ENCODE peak calls at places on chromosomes 7 and 10, in seven cellular contexts. N, U, B, L, V, I and D are unnamed samples.

GRCh38 chr7:20229652-20230500 is 12.7 kb upstream of the MACC1 start:
- DNase-seq in N (peak), U (no peak), B (no peak), L (no peak), V (no peak), I (no peak), D (no peak)

GRCh38 chr10:127563718-127564553 is 14.8 kb downstream of the NPS start:
- DNase-seq in N (no peak), U (peak), B (peak), L (no peak), V (no peak), I (no peak), D (no peak)

GRCh38 chr10:17210361-17210760 is 8.9 kb upstream of the TRDMT1 start:
- DNase-seq in N (peak), U (no peak), B (no peak), L (no peak), V (no peak), I (no peak), D (no peak)

GRCh38 chr7:47534322-47535032 is 47.4 kb downstream of the TNS3 start:
- DNase-seq in N (peak), U (no peak), B (no peak), L (no peak), V (peak), I (no peak), D (no peak)

GRCh38 chr7:116354546-116355422 is 144.4 kb downstream of the TES start:
- DNase-seq in N (peak), U (peak), B (no peak), L (peak), V (peak), I (peak), D (no peak)

GRCh38 chr7:3194501-3195141 is 106.4 kb upstream of the SDK1 start:
- DNase-seq in N (peak), U (peak), B (no peak), L (no peak), V (no peak), I (peak), D (no peak)

GRCh38 chr7:39621261-39621660 is 2.1 kb upstream of the RALA start:
- DNase-seq in N (peak), U (no peak), B (no peak), L (no peak), V (no peak), I (peak), D (no peak)

GRCh38 chr10:12348870-12349627 is at the start of gene CAMK1D:
- DNase-seq in N (peak), U (peak), B (peak), L (peak), V (no peak), I (peak), D (peak)

GRCh38 chr10:24893127-24893526 is 59.3 kb downstream of the PRTFDC1 start:
- DNase-seq in N (peak), U (no peak), B (no peak), L (no peak), V (no peak), I (no peak), D (no peak)

GRCh38 chr10:7945469-7946187 is 108.9 kb upstream of the GATA3 start:
- DNase-seq in N (peak), U (no peak), B (no peak), L (no peak), V (no peak), I (no peak), D (no peak)

GRCh38 chr10:90587081-90587491 is 270.8 kb downstream of the HTR7 start:
- DNase-seq in N (peak), U (no peak), B (no peak), L (no peak), V (no peak), I (peak), D (no peak)

GRCh38 chr7:131629203-131629871 is 72.9 kb upstream of the PODXL start:
- DNase-seq in N (peak), U (no peak), B (no peak), L (peak), V (no peak), I (peak), D (no peak)

GRCh38 chr7:121774563-121774962 is 98.4 kb upstream of the PTPRZ1 start:
- DNase-seq in N (no peak), U (no peak), B (no peak), L (no peak), V (no peak), I (no peak), D (no peak)

GRCh38 chr10:13201132-13201531 is 33.0 kb downstream of the UCMA start:
- DNase-seq in N (peak), U (no peak), B (no peak), L (no peak), V (no peak), I (no peak), D (no peak)

GRCh38 chr7:50706469-50706937 is 76.2 kb downstream of the GRB10 start:
- DNase-seq in N (peak), U (no peak), B (no peak), L (no peak), V (no peak), I (no peak), D (no peak)

GRCh38 chr7:116180302-116180701 is 30.0 kb upstream of the TES start:
- DNase-seq in N (peak), U (no peak), B (peak), L (peak), V (peak), I (no peak), D (no peak)

GRCh38 chr7:29919790-29920189 is 69.8 kb downstream of the SCRN1 start:
- DNase-seq in N (no peak), U (no peak), B (no peak), L (no peak), V (no peak), I (no peak), D (no peak)

GRCh38 chr7:110544199-110544598 is 546.7 kb upstream of the LRRN3 start:
- DNase-seq in N (peak), U (no peak), B (no peak), L (no peak), V (no peak), I (no peak), D (no peak)

GRCh38 chr7:52260046-52260665 is 775.3 kb upstream of the POM121L12 start:
- DNase-seq in N (no peak), U (no peak), B (no peak), L (no peak), V (no peak), I (no peak), D (no peak)

GRCh38 chr7:159061674-159062212 is 82.9 kb downstream of the VIPR2 start:
- DNase-seq in N (no peak), U (peak), B (no peak), L (no peak), V (no peak), I (no peak), D (no peak)

GRCh38 chr10:100043344-100043743 is 33.6 kb upstream of the DNMBP start:
- DNase-seq in N (no peak), U (no peak), B (no peak), L (no peak), V (no peak), I (no peak), D (no peak)

GRCh38 chr7:17062433-17063383 is 180.9 kb upstream of the AGR3 start:
- DNase-seq in N (no peak), U (no peak), B (no peak), L (no peak), V (no peak), I (no peak), D (no peak)

GRCh38 chr10:110260746-110261477 is 43.8 kb downstream of the SMNDC1 start:
- DNase-seq in N (peak), U (no peak), B (no peak), L (no peak), V (no peak), I (peak), D (no peak)

GRCh38 chr10:94738588-94738987 is 23.9 kb upstream of the CYP2C19 start:
- DNase-seq in N (no peak), U (no peak), B (no peak), L (no peak), V (no peak), I (no peak), D (no peak)

GRCh38 chr7:28355553-28356319 is 56.6 kb upstream of the CREB5 start:
- DNase-seq in N (peak), U (no peak), B (no peak), L (no peak), V (no peak), I (no peak), D (no peak)

GRCh38 chr7:95867309-95867708 is 95.0 kb downstream of the DYNC1I1 start:
- DNase-seq in N (no peak), U (no peak), B (no peak), L (no peak), V (no peak), I (no peak), D (no peak)

GRCh38 chr7:233456-234035 is 41.2 kb downstream of the FAM20C start:
- DNase-seq in N (no peak), U (no peak), B (no peak), L (peak), V (no peak), I (no peak), D (no peak)

GRCh38 chr7:145183069-145183468 is 347.2 kb upstream of the TPK1 start:
- DNase-seq in N (no peak), U (no peak), B (no peak), L (no peak), V (no peak), I (no peak), D (no peak)

GRCh38 chr10:18151491-18151890 is 11.3 kb downstream of the CACNB2 start:
- DNase-seq in N (no peak), U (no peak), B (no peak), L (no peak), V (no peak), I (no peak), D (no peak)

GRCh38 chr7:24905996-24906770 is 73.8 kb downstream of the OSBPL3 start:
- DNase-seq in N (peak), U (no peak), B (no peak), L (no peak), V (no peak), I (no peak), D (no peak)

GRCh38 chr10:97762056-97762455 is 9.7 kb downstream of the SFRP5 start:
- DNase-seq in N (no peak), U (peak), B (no peak), L (no peak), V (no peak), I (no peak), D (no peak)

GRCh38 chr10:97760461-97761257 is 11.1 kb downstream of the SFRP5 start:
- DNase-seq in N (no peak), U (peak), B (no peak), L (no peak), V (no peak), I (no peak), D (no peak)

GRCh38 chr10:97761331-97761865 is 10.4 kb downstream of the SFRP5 start:
- DNase-seq in N (no peak), U (peak), B (no peak), L (no peak), V (no peak), I (no peak), D (no peak)

GRCh38 chr10:97759157-97759980 is 12.4 kb downstream of the SFRP5 start:
- DNase-seq in N (peak), U (peak), B (peak), L (peak), V (peak), I (peak), D (no peak)

DNA sequence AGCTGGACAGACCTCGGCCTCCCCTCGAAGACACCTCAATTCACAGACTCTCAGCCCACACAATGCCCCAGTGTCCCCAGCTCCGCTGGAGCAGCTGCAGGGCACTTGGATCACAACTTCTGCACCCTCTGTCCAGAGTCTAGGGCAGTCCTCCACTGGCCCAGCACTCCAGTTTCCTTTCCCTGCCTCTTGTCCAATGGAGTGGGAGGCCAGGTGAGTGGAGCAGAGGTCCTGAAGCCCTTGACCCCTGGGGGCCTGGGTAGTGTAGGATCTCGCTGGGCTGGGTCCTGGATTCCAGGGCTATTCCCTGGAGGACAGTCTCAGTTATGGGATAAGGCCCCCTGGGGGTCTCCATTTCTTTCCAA is 11.8 kb downstream of the SFRP5 start:
- DNase-seq in N (no peak), U (no peak), B (no peak), L (no peak), V (no peak), I (no peak), D (no peak)
- H3K27ac ChIP-seq in N (no peak), U (no peak), B (no peak), L (no peak), V (no peak), I (no peak), D (no peak)

DNA sequence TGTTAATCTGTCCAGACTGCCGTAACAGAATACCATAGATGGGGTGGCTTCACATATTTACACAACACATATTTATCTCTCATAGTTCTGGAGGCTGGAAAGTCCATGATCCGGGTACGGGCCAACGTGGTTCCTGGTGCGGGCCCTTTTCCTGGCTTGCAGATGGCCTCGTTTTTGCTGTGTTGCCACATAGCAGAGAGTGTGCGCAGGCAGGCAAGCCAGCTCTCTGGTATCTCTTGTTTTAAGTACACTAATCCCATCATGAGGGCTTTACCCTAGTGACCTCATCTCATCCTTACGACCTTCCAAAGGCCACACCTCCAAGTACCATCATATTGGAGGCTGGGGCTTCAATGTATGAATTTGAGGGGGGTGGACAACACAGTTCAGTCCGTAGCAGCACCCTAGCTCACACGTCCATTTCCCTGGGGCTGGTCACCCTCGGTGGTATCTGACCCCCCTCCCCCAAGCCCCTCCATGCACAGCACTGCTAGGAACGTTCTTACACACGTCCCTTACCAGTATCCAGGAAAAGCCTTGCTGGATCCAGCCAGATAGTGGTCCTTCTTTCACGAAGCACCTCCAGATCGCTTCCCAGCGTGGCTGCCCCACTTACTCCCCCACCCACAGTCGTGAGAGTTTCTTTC is 21.5 kb downstream of the CUX1 start:
- DNase-seq in N (no peak), U (no peak), B (no peak), L (no peak), V (no peak), I (no peak), D (no peak)
- H3K27ac ChIP-seq in N (no peak), U (no peak), B (no peak), L (no peak), V (no peak), I (no peak), D (no peak)

DNA sequence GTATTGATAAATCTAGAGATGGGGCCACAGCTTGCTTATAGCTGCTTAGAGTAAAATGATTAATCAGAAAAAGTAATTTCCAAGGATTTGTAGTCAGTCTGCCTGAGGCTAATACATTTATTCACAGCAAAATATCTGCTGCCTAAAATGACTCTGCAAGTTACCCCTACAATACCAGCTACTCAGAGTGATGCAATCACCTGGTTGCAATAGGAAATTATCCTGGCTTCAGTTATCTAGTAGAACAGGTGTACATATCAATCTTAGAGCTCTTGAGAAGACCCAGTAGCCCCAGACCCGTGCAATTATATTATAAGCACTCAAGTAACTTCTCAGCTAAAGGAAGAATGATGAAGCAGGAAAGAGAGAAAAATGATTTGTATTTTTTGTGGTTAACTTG is 140.6 kb upstream of the PRSS1 start:
- DNase-seq in N (no peak), U (no peak), B (no peak), L (no peak), V (no peak), I (no peak), D (no peak)
- H3K27ac ChIP-seq in N (no peak), U (no peak), B (no peak), L (no peak), V (no peak), I (no peak), D (no peak)

DNA sequence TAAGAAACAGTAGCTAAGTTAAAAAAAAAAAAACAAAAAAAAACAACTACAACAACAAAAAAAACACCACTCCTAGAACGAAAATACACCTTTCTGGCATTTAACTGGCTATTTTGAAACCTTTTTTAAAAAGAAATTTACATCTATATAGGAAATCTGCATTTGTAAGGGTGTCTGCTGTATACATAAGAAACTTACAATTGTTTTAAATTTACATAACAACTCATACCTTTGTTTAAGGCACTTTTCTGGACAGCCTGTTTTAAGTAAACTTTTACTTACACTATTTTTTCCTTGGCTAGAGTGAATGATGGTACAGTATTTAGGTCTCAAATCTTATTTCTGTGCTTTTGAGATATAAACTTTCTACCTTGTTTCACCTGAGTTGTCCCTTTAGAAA is 34.0 kb upstream of the PAPSS2 start:
- DNase-seq in N (no peak), U (no peak), B (no peak), L (no peak), V (no peak), I (no peak), D (no peak)
- H3K27ac ChIP-seq in N (no peak), U (no peak), B (no peak), L (no peak), V (no peak), I (no peak), D (no peak)

GRCh38 chr7:153522261-153522660 is 529.9 kb upstream of the DPP6 start:
- DNase-seq in N (no peak), U (no peak), B (no peak), L (no peak), V (no peak), I (no peak), D (no peak)

GRCh38 chr7:153521370-153521769 is 530.8 kb upstream of the DPP6 start:
- DNase-seq in N (no peak), U (no peak), B (no peak), L (no peak), V (no peak), I (no peak), D (no peak)

GRCh38 chr7:153529100-153529499 is 523.1 kb upstream of the DPP6 start:
- DNase-seq in N (no peak), U (no peak), B (no peak), L (no peak), V (no peak), I (no peak), D (no peak)

GRCh38 chr7:153523320-153524015 is 528.7 kb upstream of the DPP6 start:
- DNase-seq in N (no peak), U (no peak), B (no peak), L (no peak), V (no peak), I (no peak), D (no peak)

DNA sequence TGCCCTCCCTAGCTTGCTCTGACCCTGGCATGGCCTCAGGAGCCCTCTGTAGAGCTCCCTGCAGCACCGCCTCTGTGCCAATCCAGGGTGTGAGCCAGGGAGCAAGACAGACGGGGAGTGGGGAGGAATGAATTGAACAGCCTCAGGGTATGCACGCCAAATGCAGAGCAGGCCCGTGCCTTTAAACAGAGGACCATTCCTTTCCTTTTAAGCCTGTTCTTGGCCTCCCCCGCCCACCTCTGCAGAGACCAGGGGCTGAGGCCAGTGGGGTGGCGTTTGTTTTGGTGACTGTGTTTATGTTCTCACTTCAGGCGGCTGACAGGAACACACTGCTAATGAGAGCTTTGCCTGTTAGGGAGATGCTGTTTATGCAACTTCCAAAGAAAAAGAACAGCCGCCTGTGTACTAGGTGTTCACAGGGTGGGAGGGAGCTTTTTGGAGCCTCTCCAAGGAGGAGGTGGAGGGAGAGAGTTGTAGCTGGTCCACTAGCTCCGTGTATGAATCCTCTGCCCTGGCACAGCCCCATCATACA is 528.1 kb upstream of the DPP6 start:
- DNase-seq in N (no peak), U (no peak), B (no peak), L (peak), V (no peak), I (no peak), D (no peak)
- H3K27ac ChIP-seq in N (no peak), U (no peak), B (no peak), L (peak), V (no peak), I (no peak), D (no peak)

GRCh38 chr10:79145174-79145483 is 76.4 kb downstream of the ZMIZ1 start:
- DNase-seq in N (no peak), U (no peak), B (no peak), L (no peak), V (no peak), I (no peak), D (no peak)

GRCh38 chr10:79142522-79143309 is 74.0 kb downstream of the ZMIZ1 start:
- DNase-seq in N (no peak), U (no peak), B (no peak), L (no peak), V (no peak), I (no peak), D (no peak)

GRCh38 chr10:79144341-79145173 is 75.8 kb downstream of the ZMIZ1 start:
- DNase-seq in N (peak), U (no peak), B (no peak), L (no peak), V (no peak), I (no peak), D (no peak)

GRCh38 chr10:79142064-79142491 is 73.3 kb downstream of the ZMIZ1 start:
- DNase-seq in N (peak), U (no peak), B (no peak), L (no peak), V (no peak), I (no peak), D (no peak)

GRCh38 chr10:79143879-79144278 is 75.1 kb downstream of the ZMIZ1 start:
- DNase-seq in N (no peak), U (no peak), B (no peak), L (no peak), V (no peak), I (no peak), D (no peak)
- H3K27ac ChIP-seq in N (peak), U (no peak), B (no peak), L (no peak), V (no peak), I (peak), D (no peak)

GRCh38 chr7:23072916-23073315 is 32.7 kb upstream of the KLHL7 start:
- DNase-seq in N (no peak), U (no peak), B (no peak), L (no peak), V (no peak), I (no peak), D (no peak)
- H3K27ac ChIP-seq in N (no peak), U (no peak), B (no peak), L (no peak), V (no peak), I (no peak), D (peak)